ENCODE peak calls at places on chromosomes 6 and 20, in four cellular contexts. One of them, this sample, is unnamed.

GRCh38 chr20:57240850-57241429 is 25.5 kb downstream of the BMP7 start:
- DNase-seq in left ventricle myocardium inferior: no peak
- DNase-seq in NCI-H510A: no peak
- DNase-seq in colonic mucosa: no peak
- DNase-seq in this sample: no peak

GRCh38 chr6:55250400-55250799 is 76.1 kb downstream of the HCRTR2 start:
- DNase-seq in colonic mucosa: no peak
- DNase-seq in left ventricle myocardium inferior: no peak
- DNase-seq in NCI-H510A: no peak
- DNase-seq in this sample: no peak

GRCh38 chr6:20698675-20699074 is 164.4 kb downstream of the CDKAL1 start:
- DNase-seq in colonic mucosa: no peak
- DNase-seq in NCI-H510A: no peak
- DNase-seq in left ventricle myocardium inferior: no peak
- DNase-seq in this sample: no peak

GRCh38 chr6:37244430-37245310 is 12.9 kb upstream of the TBC1D22B start:
- DNase-seq in left ventricle myocardium inferior: peak
- DNase-seq in colonic mucosa: peak
- DNase-seq in NCI-H510A: peak
- DNase-seq in this sample: no peak

GRCh38 chr20:8522191-8522590 is 390.1 kb downstream of the PLCB1 start:
- DNase-seq in colonic mucosa: no peak
- DNase-seq in NCI-H510A: no peak
- DNase-seq in left ventricle myocardium inferior: no peak
- DNase-seq in this sample: no peak

GRCh38 chr6:170029416-170030283 is 261.2 kb downstream of the DLL1 start:
- DNase-seq in colonic mucosa: no peak
- DNase-seq in left ventricle myocardium inferior: no peak
- DNase-seq in NCI-H510A: no peak
- DNase-seq in this sample: no peak

GRCh38 chr6:108736832-108737231 is 111.4 kb upstream of the ARMC2 start:
- DNase-seq in NCI-H510A: no peak
- DNase-seq in left ventricle myocardium inferior: no peak
- DNase-seq in colonic mucosa: no peak
- DNase-seq in this sample: no peak

GRCh38 chr6:14622878-14623542 is 505.4 kb downstream of the CD83 start:
- DNase-seq in left ventricle myocardium inferior: no peak
- DNase-seq in colonic mucosa: no peak
- DNase-seq in NCI-H510A: no peak
- DNase-seq in this sample: no peak

GRCh38 chr20:5570442-5570841 is 179.8 kb upstream of the SHLD1 start:
- DNase-seq in left ventricle myocardium inferior: no peak
- DNase-seq in colonic mucosa: no peak
- DNase-seq in NCI-H510A: no peak
- DNase-seq in this sample: no peak

GRCh38 chr20:58106143-58106750 is 122.2 kb downstream of the ANKRD60 start:
- DNase-seq in NCI-H510A: no peak
- DNase-seq in colonic mucosa: no peak
- DNase-seq in left ventricle myocardium inferior: no peak
- DNase-seq in this sample: no peak

GRCh38 chr6:31004794-31005193 is 5.5 kb upstream of the MUC22 start:
- DNase-seq in left ventricle myocardium inferior: no peak
- DNase-seq in NCI-H510A: no peak
- DNase-seq in colonic mucosa: no peak
- DNase-seq in this sample: no peak

GRCh38 chr6:88545991-88546390 is 379.8 kb upstream of the CNR1 start:
- DNase-seq in colonic mucosa: no peak
- DNase-seq in left ventricle myocardium inferior: no peak
- DNase-seq in NCI-H510A: no peak
- DNase-seq in this sample: no peak

GRCh38 chr6:132253211-132253610 is 148.1 kb downstream of the MOXD1 start:
- DNase-seq in NCI-H510A: no peak
- DNase-seq in left ventricle myocardium inferior: no peak
- DNase-seq in colonic mucosa: no peak
- DNase-seq in this sample: no peak

GRCh38 chr20:2470051-2470431 is 548 bp downstream of the SNRPB start:
- DNase-seq in NCI-H510A: peak
- DNase-seq in colonic mucosa: peak
- DNase-seq in left ventricle myocardium inferior: no peak
- DNase-seq in this sample: peak

GRCh38 chr6:82298012-82298411 is 50.5 kb upstream of the IBTK start:
- DNase-seq in left ventricle myocardium inferior: no peak
- DNase-seq in colonic mucosa: no peak
- DNase-seq in NCI-H510A: no peak
- DNase-seq in this sample: no peak

GRCh38 chr6:155530219-155530834 is 74.7 kb upstream of the NOX3 start:
- DNase-seq in NCI-H510A: no peak
- DNase-seq in left ventricle myocardium inferior: no peak
- DNase-seq in colonic mucosa: no peak
- DNase-seq in this sample: peak

GRCh38 chr20:50248104-50248631 is 57.5 kb downstream of the CEBPB start:
- DNase-seq in colonic mucosa: no peak
- DNase-seq in left ventricle myocardium inferior: no peak
- DNase-seq in NCI-H510A: no peak
- DNase-seq in this sample: no peak

GRCh38 chr6:105815657-105816555 is 270.2 kb upstream of the PRDM1 start:
- DNase-seq in colonic mucosa: no peak
- DNase-seq in NCI-H510A: no peak
- DNase-seq in left ventricle myocardium inferior: no peak
- DNase-seq in this sample: no peak

GRCh38 chr6:11354019-11354418 is 121.6 kb upstream of the NEDD9 start:
- DNase-seq in left ventricle myocardium inferior: peak
- DNase-seq in NCI-H510A: no peak
- DNase-seq in colonic mucosa: no peak
- DNase-seq in this sample: no peak

GRCh38 chr6:108653864-108654402 is 93.2 kb downstream of the FOXO3 start:
- DNase-seq in NCI-H510A: no peak
- DNase-seq in colonic mucosa: no peak
- DNase-seq in left ventricle myocardium inferior: peak
- DNase-seq in this sample: no peak

GRCh38 chr6:138007014-138007472 is 100.2 kb downstream of the PERP start:
- DNase-seq in left ventricle myocardium inferior: no peak
- DNase-seq in colonic mucosa: peak
- DNase-seq in NCI-H510A: no peak
- DNase-seq in this sample: no peak

GRCh38 chr6:85756982-85757381 is 114.3 kb upstream of the SYNCRIP start:
- DNase-seq in colonic mucosa: no peak
- DNase-seq in NCI-H510A: no peak
- DNase-seq in left ventricle myocardium inferior: no peak
- DNase-seq in this sample: no peak

GRCh38 chr20:59204201-59204894 is 40.7 kb downstream of the ZNF831 start:
- DNase-seq in left ventricle myocardium inferior: no peak
- DNase-seq in NCI-H510A: no peak
- DNase-seq in colonic mucosa: peak
- DNase-seq in this sample: no peak

GRCh38 chr6:83708970-83709747 is at the start of gene SNAP91:
- DNase-seq in left ventricle myocardium inferior: no peak
- DNase-seq in NCI-H510A: peak
- DNase-seq in colonic mucosa: no peak
- DNase-seq in this sample: no peak

GRCh38 chr6:19368511-19368910 is 468.7 kb upstream of the ID4 start:
- DNase-seq in left ventricle myocardium inferior: no peak
- DNase-seq in NCI-H510A: no peak
- DNase-seq in colonic mucosa: no peak
- DNase-seq in this sample: no peak

GRCh38 chr6:38973178-38974057 is 75.2 kb upstream of the GLP1R start:
- DNase-seq in left ventricle myocardium inferior: no peak
- DNase-seq in NCI-H510A: peak
- DNase-seq in colonic mucosa: no peak
- DNase-seq in this sample: peak

GRCh38 chr20:50092436-50092835 is 20.5 kb downstream of the UBE2V1 start:
- DNase-seq in NCI-H510A: no peak
- DNase-seq in left ventricle myocardium inferior: no peak
- DNase-seq in colonic mucosa: no peak
- DNase-seq in this sample: no peak

GRCh38 chr20:584375-585301 is 25.5 kb downstream of the TCF15 start:
- DNase-seq in NCI-H510A: no peak
- DNase-seq in left ventricle myocardium inferior: no peak
- DNase-seq in colonic mucosa: no peak
- DNase-seq in this sample: no peak

GRCh38 chr6:163260111-163260895 is 154.2 kb upstream of the QKI start:
- DNase-seq in NCI-H510A: no peak
- DNase-seq in colonic mucosa: no peak
- DNase-seq in left ventricle myocardium inferior: no peak
- DNase-seq in this sample: no peak

GRCh38 chr6:3194535-3195376 is 32.7 kb downstream of the TUBB2B start:
- DNase-seq in left ventricle myocardium inferior: no peak
- DNase-seq in colonic mucosa: no peak
- DNase-seq in NCI-H510A: no peak
- DNase-seq in this sample: no peak

GRCh38 chr6:14423330-14423729 is 305.8 kb downstream of the CD83 start:
- DNase-seq in NCI-H510A: no peak
- DNase-seq in left ventricle myocardium inferior: no peak
- DNase-seq in colonic mucosa: no peak
- DNase-seq in this sample: no peak

GRCh38 chr20:50788045-50788867 is 6.6 kb upstream of the BCAS4 start:
- DNase-seq in colonic mucosa: no peak
- DNase-seq in left ventricle myocardium inferior: no peak
- DNase-seq in NCI-H510A: no peak
- DNase-seq in this sample: no peak

GRCh38 chr6:35025241-35026188 is 115.6 kb downstream of the TCP11 start:
- DNase-seq in colonic mucosa: no peak
- DNase-seq in NCI-H510A: no peak
- DNase-seq in left ventricle myocardium inferior: no peak
- DNase-seq in this sample: no peak

GRCh38 chr6:107653183-107653580 is 163.3 kb downstream of the SOBP start:
- DNase-seq in left ventricle myocardium inferior: peak
- DNase-seq in colonic mucosa: no peak
- DNase-seq in NCI-H510A: no peak
- DNase-seq in this sample: no peak

GRCh38 chr20:11219192-11219591 is 545.4 kb upstream of the JAG1 start:
- DNase-seq in left ventricle myocardium inferior: no peak
- DNase-seq in colonic mucosa: no peak
- DNase-seq in NCI-H510A: no peak
- DNase-seq in this sample: no peak

GRCh38 chr6:167907837-167908681 is 81.3 kb downstream of the AFDN start:
- DNase-seq in colonic mucosa: peak
- DNase-seq in left ventricle myocardium inferior: no peak
- DNase-seq in NCI-H510A: no peak
- DNase-seq in this sample: no peak

GRCh38 chr20:48556956-48557355 is 270.8 kb downstream of the PREX1 start:
- DNase-seq in colonic mucosa: no peak
- DNase-seq in left ventricle myocardium inferior: no peak
- DNase-seq in NCI-H510A: no peak
- DNase-seq in this sample: no peak

GRCh38 chr6:159505140-159505922 is 187.7 kb downstream of the SOD2 start:
- DNase-seq in colonic mucosa: no peak
- DNase-seq in left ventricle myocardium inferior: peak
- DNase-seq in NCI-H510A: no peak
- DNase-seq in this sample: no peak

This sample was measured in GM12864.